ENCODE peak calls at places on chromosomes 1 and 21, in five cellular contexts. One of them, this sample, is unnamed.

GRCh38 chr1:180791806-180792205 is 120.9 kb upstream of the KIAA1614 start:
- DNase-seq in heart right ventricle: no peak
- DNase-seq in ascending aorta: no peak
- DNase-seq in upper lobe of right lung: no peak
- DNase-seq in tibial artery: no peak
- DNase-seq in this sample: no peak

GRCh38 chr1:110067957-110068645 is 2.4 kb downstream of the ALX3 start:
- DNase-seq in tibial artery: no peak
- DNase-seq in ascending aorta: no peak
- DNase-seq in heart right ventricle: no peak
- DNase-seq in upper lobe of right lung: no peak
- DNase-seq in this sample: no peak

GRCh38 chr1:2961081-2961480 is 60.2 kb upstream of the ACTRT2 start:
- DNase-seq in tibial artery: peak
- DNase-seq in ascending aorta: no peak
- DNase-seq in heart right ventricle: no peak
- DNase-seq in upper lobe of right lung: peak
- DNase-seq in this sample: no peak

GRCh38 chr1:111008031-111008430 is 44.3 kb upstream of the LRIF1 start:
- DNase-seq in upper lobe of right lung: no peak
- DNase-seq in heart right ventricle: no peak
- DNase-seq in tibial artery: no peak
- DNase-seq in ascending aorta: no peak
- DNase-seq in this sample: no peak

GRCh38 chr21:44773291-44773932 is 28.2 kb downstream of the UBE2G2 start:
- DNase-seq in upper lobe of right lung: peak
- DNase-seq in tibial artery: no peak
- DNase-seq in heart right ventricle: no peak
- DNase-seq in ascending aorta: no peak
- DNase-seq in this sample: no peak

GRCh38 chr21:46493828-46494227 is 35.1 kb downstream of the DIP2A start:
- DNase-seq in tibial artery: no peak
- DNase-seq in upper lobe of right lung: no peak
- DNase-seq in ascending aorta: no peak
- DNase-seq in heart right ventricle: no peak
- DNase-seq in this sample: no peak

GRCh38 chr1:202713110-202713509 is 2.9 kb upstream of the SYT2 start:
- DNase-seq in heart right ventricle: no peak
- DNase-seq in upper lobe of right lung: no peak
- DNase-seq in tibial artery: no peak
- DNase-seq in ascending aorta: no peak
- DNase-seq in this sample: no peak

GRCh38 chr1:28640766-28641165 is 2.1 kb downstream of the TAF12 start:
- DNase-seq in tibial artery: no peak
- DNase-seq in upper lobe of right lung: no peak
- DNase-seq in heart right ventricle: no peak
- DNase-seq in ascending aorta: no peak
- DNase-seq in this sample: no peak

GRCh38 chr1:11740258-11741192 is 4.6 kb downstream of the AGTRAP start:
- DNase-seq in upper lobe of right lung: no peak
- DNase-seq in heart right ventricle: no peak
- DNase-seq in ascending aorta: no peak
- DNase-seq in tibial artery: no peak
- DNase-seq in this sample: no peak

GRCh38 chr1:109396971-109397370 is 747 bp downstream of the SORT1 start:
- DNase-seq in ascending aorta: no peak
- DNase-seq in heart right ventricle: no peak
- DNase-seq in upper lobe of right lung: no peak
- DNase-seq in tibial artery: no peak
- DNase-seq in this sample: no peak

GRCh38 chr21:14550200-14550599 is 4.1 kb upstream of the SAMSN1 start:
- DNase-seq in heart right ventricle: no peak
- DNase-seq in ascending aorta: no peak
- DNase-seq in tibial artery: no peak
- DNase-seq in upper lobe of right lung: no peak
- DNase-seq in this sample: no peak

GRCh38 chr1:234262754-234263105 is 110.5 kb upstream of the COA6 start:
- DNase-seq in upper lobe of right lung: no peak
- DNase-seq in ascending aorta: no peak
- DNase-seq in heart right ventricle: no peak
- DNase-seq in tibial artery: no peak
- DNase-seq in this sample: no peak

GRCh38 chr1:199290186-199290585 is 651.3 kb downstream of the PTPRC start:
- DNase-seq in heart right ventricle: no peak
- DNase-seq in upper lobe of right lung: no peak
- DNase-seq in ascending aorta: no peak
- DNase-seq in tibial artery: no peak
- DNase-seq in this sample: no peak

GRCh38 chr21:32516729-32517649 is 68.3 kb downstream of the TCP10L start:
- DNase-seq in upper lobe of right lung: no peak
- DNase-seq in ascending aorta: no peak
- DNase-seq in heart right ventricle: no peak
- DNase-seq in tibial artery: no peak
- DNase-seq in this sample: no peak

GRCh38 chr1:162310337-162310736 is 66.3 kb downstream of the SPATA46 start:
- DNase-seq in upper lobe of right lung: no peak
- DNase-seq in heart right ventricle: no peak
- DNase-seq in tibial artery: no peak
- DNase-seq in ascending aorta: no peak
- DNase-seq in this sample: no peak

GRCh38 chr1:15526021-15526489 is 593 bp upstream of the DNAJC16 start:
- DNase-seq in ascending aorta: no peak
- DNase-seq in heart right ventricle: no peak
- DNase-seq in upper lobe of right lung: no peak
- DNase-seq in tibial artery: peak
- DNase-seq in this sample: no peak

GRCh38 chr21:34844924-34845238 is 176.1 kb downstream of the CLIC6 start:
- DNase-seq in upper lobe of right lung: no peak
- DNase-seq in tibial artery: no peak
- DNase-seq in ascending aorta: no peak
- DNase-seq in heart right ventricle: no peak
- DNase-seq in this sample: no peak

GRCh38 chr1:110454328-110454727 is 3.4 kb downstream of the PROK1 start:
- DNase-seq in tibial artery: no peak
- DNase-seq in upper lobe of right lung: no peak
- DNase-seq in ascending aorta: no peak
- DNase-seq in heart right ventricle: no peak
- DNase-seq in this sample: no peak

GRCh38 chr1:246037832-246038231 is 469.2 kb downstream of the SMYD3 start:
- DNase-seq in heart right ventricle: no peak
- DNase-seq in tibial artery: no peak
- DNase-seq in upper lobe of right lung: no peak
- DNase-seq in ascending aorta: no peak
- DNase-seq in this sample: no peak

GRCh38 chr1:96346708-96347107 is 374.9 kb upstream of the PTBP2 start:
- DNase-seq in ascending aorta: no peak
- DNase-seq in tibial artery: no peak
- DNase-seq in upper lobe of right lung: no peak
- DNase-seq in heart right ventricle: no peak
- DNase-seq in this sample: no peak

GRCh38 chr1:168230709-168231108 is 4.9 kb downstream of the SFT2D2 start:
- DNase-seq in upper lobe of right lung: no peak
- DNase-seq in tibial artery: no peak
- DNase-seq in ascending aorta: no peak
- DNase-seq in heart right ventricle: no peak
- DNase-seq in this sample: no peak

GRCh38 chr1:40625076-40625475 is 40.4 kb downstream of the RIMS3 start:
- DNase-seq in tibial artery: peak
- DNase-seq in heart right ventricle: peak
- DNase-seq in ascending aorta: no peak
- DNase-seq in upper lobe of right lung: no peak
- DNase-seq in this sample: no peak

GRCh38 chr1:175000697-175001187 is 995 bp downstream of the CACYBP start:
- DNase-seq in upper lobe of right lung: no peak
- DNase-seq in ascending aorta: no peak
- DNase-seq in tibial artery: no peak
- DNase-seq in heart right ventricle: no peak
- DNase-seq in this sample: no peak

GRCh38 chr1:234841710-234842231 is 231.8 kb upstream of the IRF2BP2 start:
- DNase-seq in tibial artery: no peak
- DNase-seq in heart right ventricle: no peak
- DNase-seq in ascending aorta: peak
- DNase-seq in upper lobe of right lung: no peak
- DNase-seq in this sample: no peak

GRCh38 chr21:28256420-28256831 is 736.3 kb downstream of the LTN1 start:
- DNase-seq in upper lobe of right lung: no peak
- DNase-seq in ascending aorta: no peak
- DNase-seq in heart right ventricle: no peak
- DNase-seq in tibial artery: no peak
- DNase-seq in this sample: no peak

GRCh38 chr1:167791281-167792209 is 69.8 kb downstream of the MPZL1 start:
- DNase-seq in tibial artery: no peak
- DNase-seq in heart right ventricle: no peak
- DNase-seq in upper lobe of right lung: no peak
- DNase-seq in ascending aorta: no peak
- DNase-seq in this sample: peak

GRCh38 chr1:238399558-238399957 is 508.8 kb upstream of the ZP4 start:
- DNase-seq in heart right ventricle: no peak
- DNase-seq in tibial artery: no peak
- DNase-seq in ascending aorta: no peak
- DNase-seq in upper lobe of right lung: no peak
- DNase-seq in this sample: no peak
- TF ChIP-seq CTCF in heart right ventricle: no peak
- TF ChIP-seq CTCF in tibial artery: no peak
- TF ChIP-seq CTCF in ascending aorta: no peak
- TF ChIP-seq CTCF in upper lobe of right lung: no peak
- TF ChIP-seq CTCF in this sample: no peak

GRCh38 chr1:45684402-45684801 is 1.9 kb downstream of the GPBP1L1 start:
- DNase-seq in heart right ventricle: no peak
- DNase-seq in ascending aorta: no peak
- DNase-seq in tibial artery: no peak
- DNase-seq in upper lobe of right lung: no peak
- DNase-seq in this sample: no peak

GRCh38 chr1:45685308-45686080 is 839 bp downstream of the GPBP1L1 start:
- DNase-seq in heart right ventricle: no peak
- DNase-seq in upper lobe of right lung: no peak
- DNase-seq in ascending aorta: no peak
- DNase-seq in tibial artery: no peak
- DNase-seq in this sample: no peak

GRCh38 chr1:45687753-45688737 is at the start of gene TMEM69:
- DNase-seq in tibial artery: peak
- DNase-seq in upper lobe of right lung: peak
- DNase-seq in ascending aorta: peak
- DNase-seq in heart right ventricle: peak
- DNase-seq in this sample: no peak

GRCh38 chr1:45686081-45687013 is at the start of gene GPBP1L1:
- DNase-seq in upper lobe of right lung: peak
- DNase-seq in ascending aorta: peak
- DNase-seq in heart right ventricle: peak
- DNase-seq in tibial artery: peak
- DNase-seq in this sample: peak

DNA sequence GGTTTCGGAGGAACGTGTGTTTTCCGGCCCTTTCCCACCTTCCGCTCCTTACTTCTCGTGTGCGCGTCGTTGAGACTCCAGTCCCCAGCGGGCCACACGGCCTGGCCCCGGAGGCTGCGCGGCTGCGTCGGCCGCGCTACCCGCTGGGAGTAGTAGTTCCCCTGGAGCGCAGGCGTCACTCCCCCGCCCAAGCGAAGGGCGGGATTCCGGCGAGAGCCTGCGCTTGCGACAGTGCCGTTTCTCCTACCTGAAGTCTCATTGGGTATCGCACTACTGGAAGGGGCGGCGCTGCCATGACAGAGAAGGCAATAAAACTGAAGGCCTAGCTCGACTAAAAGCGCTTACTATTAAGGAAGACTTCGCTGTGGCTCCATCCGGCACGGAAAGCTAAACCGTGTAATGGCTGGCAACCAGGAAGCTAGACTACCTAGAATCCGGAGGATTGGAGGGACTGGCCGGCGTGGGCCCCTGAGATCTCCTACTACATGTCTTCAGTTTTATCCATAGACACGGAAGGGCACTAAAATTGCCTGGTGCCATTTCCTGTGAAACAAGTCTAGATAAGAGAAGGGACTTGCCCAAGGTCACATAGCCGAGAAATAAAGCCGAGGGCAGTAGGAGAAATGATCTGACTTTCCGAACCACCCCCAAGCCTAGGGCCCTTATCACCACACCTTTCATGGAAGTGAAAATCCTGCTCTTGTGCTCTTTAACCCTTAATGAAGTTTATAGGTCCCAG is 798 bp upstream of the TMEM69 start:
- DNase-seq in upper lobe of right lung: peak
- DNase-seq in tibial artery: peak
- DNase-seq in heart right ventricle: peak
- DNase-seq in ascending aorta: peak
- DNase-seq in this sample: peak
- TF ChIP-seq CTCF in upper lobe of right lung: no peak
- TF ChIP-seq CTCF in tibial artery: no peak
- TF ChIP-seq CTCF in heart right ventricle: no peak
- TF ChIP-seq CTCF in ascending aorta: no peak
- TF ChIP-seq CTCF in this sample: no peak

GRCh38 chr1:212559929-212560328 is 48.6 kb upstream of the ATF3 start:
- DNase-seq in upper lobe of right lung: no peak
- DNase-seq in tibial artery: no peak
- DNase-seq in ascending aorta: no peak
- DNase-seq in heart right ventricle: no peak
- DNase-seq in this sample: no peak

GRCh38 chr1:212556822-212557549 is 51.6 kb upstream of the ATF3 start:
- DNase-seq in tibial artery: no peak
- DNase-seq in ascending aorta: no peak
- DNase-seq in upper lobe of right lung: no peak
- DNase-seq in heart right ventricle: no peak
- DNase-seq in this sample: no peak

GRCh38 chr1:212558665-212559480 is 49.7 kb upstream of the ATF3 start:
- DNase-seq in ascending aorta: peak
- DNase-seq in tibial artery: peak
- DNase-seq in upper lobe of right lung: peak
- DNase-seq in heart right ventricle: peak
- DNase-seq in this sample: peak

GRCh38 chr1:212555426-212555825 is 53.1 kb upstream of the ATF3 start:
- DNase-seq in tibial artery: no peak
- DNase-seq in ascending aorta: no peak
- DNase-seq in heart right ventricle: no peak
- DNase-seq in upper lobe of right lung: no peak
- DNase-seq in this sample: no peak

GRCh38 chr1:212557739-212558664 is 50.6 kb upstream of the ATF3 start:
- DNase-seq in upper lobe of right lung: peak
- DNase-seq in heart right ventricle: peak
- DNase-seq in ascending aorta: no peak
- DNase-seq in tibial artery: peak
- DNase-seq in this sample: peak
- TF ChIP-seq CTCF in upper lobe of right lung: no peak
- TF ChIP-seq CTCF in heart right ventricle: no peak
- TF ChIP-seq CTCF in ascending aorta: no peak
- TF ChIP-seq CTCF in tibial artery: no peak
- TF ChIP-seq CTCF in this sample: no peak

GRCh38 chr1:226608699-226609505 is 60.3 kb downstream of the STUM start:
- DNase-seq in ascending aorta: no peak
- DNase-seq in heart right ventricle: peak
- DNase-seq in upper lobe of right lung: peak
- DNase-seq in tibial artery: peak
- DNase-seq in this sample: no peak
- TF ChIP-seq CTCF in ascending aorta: peak
- TF ChIP-seq CTCF in heart right ventricle: peak
- TF ChIP-seq CTCF in upper lobe of right lung: peak
- TF ChIP-seq CTCF in tibial artery: peak
- TF ChIP-seq CTCF in this sample: no peak

This sample was measured in omental fat pad.